ENCODE peak calls at places on chromosomes 6 and 20, in five cellular contexts. G is anterior cingulate cortex; H is CD8-positive, alpha-beta memory T cell; E is HuH-7.5; N is NCI-H226. B is an unnamed sample.
A peak's percentile ranks its signal among the peaks of the same experiment; 100 is the strongest.

GRCh38 chr6:90849686-90850085 is 262.8 kb upstream of the MAP3K7 start:
- DNase-seq in G (no peak), H (no peak), E (no peak), N (no peak), B (no peak)

GRCh38 chr20:36493801-36494114 is 47.6 kb upstream of the MYL9 start:
- DNase-seq in G (no peak), H (no peak), E (no peak), N (no peak), B (no peak)

GRCh38 chr20:17648782-17649730 is 33.0 kb downstream of the RRBP1 start:
- DNase-seq in G (no peak), H (no peak), E (peak; percentile 70), N (no peak), B (peak; percentile 78)

GRCh38 chr6:50062051-50062450 is 12.3 kb upstream of the DEFB112 start:
- DNase-seq in G (no peak), H (no peak), E (no peak), N (peak; percentile 2), B (no peak)

GRCh38 chr6:42316390-42316970 is 98.8 kb upstream of the MRPS10 start:
- DNase-seq in G (no peak), H (no peak), E (no peak), N (peak; percentile 72), B (no peak)

GRCh38 chr6:61044011-61044410 is 1242.0 kb downstream of the KHDRBS2 start:
- DNase-seq in G (no peak), H (no peak), E (no peak), N (no peak), B (no peak)

GRCh38 chr6:17093692-17094091 is 8.2 kb upstream of the STMND1 start:
- DNase-seq in G (no peak), H (no peak), E (no peak), N (no peak), B (no peak)

GRCh38 chr20:35165221-35166185 is 6.4 kb upstream of the PROCR start:
- DNase-seq in G (no peak), H (no peak), E (no peak), N (no peak), B (no peak)

GRCh38 chr6:143397229-143398222 is 53.0 kb downstream of the ADAT2 start:
- DNase-seq in G (no peak), H (peak; percentile 47), E (peak; percentile 56), N (peak; percentile 99), B (peak; percentile 11)

GRCh38 chr6:54801669-54802068 is 44.9 kb upstream of the FAM83B start:
- DNase-seq in G (no peak), H (no peak), E (no peak), N (peak; percentile 60), B (no peak)

GRCh38 chr20:36865861-36866149 is 10.1 kb upstream of the TLDC2 start:
- DNase-seq in G (no peak), H (no peak), E (no peak), N (no peak), B (no peak)

GRCh38 chr20:63810730-63811490 is 20.2 kb downstream of the ZBTB46 start:
- DNase-seq in G (no peak), H (no peak), E (no peak), N (no peak), B (no peak)

GRCh38 chr20:23301436-23302050 is 49.0 kb upstream of the NXT1 start:
- DNase-seq in G (no peak), H (no peak), E (no peak), N (no peak), B (no peak)

GRCh38 chr6:118735320-118735719 is 83.9 kb upstream of the CEP85L start:
- DNase-seq in G (no peak), H (no peak), E (no peak), N (no peak), B (peak; percentile 33)

GRCh38 chr6:17394192-17394611 is 807 bp downstream of the CAP2 start:
- DNase-seq in G (no peak), H (no peak), E (peak; percentile 54), N (peak; percentile 90), B (peak; percentile 74)

GRCh38 chr6:80181352-80182081 is 75.0 kb downstream of the BCKDHB start:
- DNase-seq in G (no peak), H (no peak), E (no peak), N (no peak), B (no peak)

B was measured in 8988T.